ENCODE peak calls at places on chromosome 5, in four cellular contexts. Q, K, N and E are unnamed samples.

GRCh38 chr5:154466671-154467070 is 11.4 kb downstream of the HAND1 start:
- DNase-seq in Q (no peak), K (no peak), N (no peak), E (no peak)

GRCh38 chr5:148385094-148385493 is 1.3 kb downstream of the FBXO38 start:
- DNase-seq in Q (no peak), K (no peak), N (no peak), E (no peak)

GRCh38 chr5:55568629-55569512 is 34.1 kb upstream of the PLPP1 start:
- DNase-seq in Q (no peak), K (no peak), N (no peak), E (no peak)

GRCh38 chr5:115343855-115344254 is 47.4 kb upstream of the CCDC112 start:
- DNase-seq in Q (no peak), K (no peak), N (no peak), E (no peak)

GRCh38 chr5:38456657-38457056 is 99.8 kb downstream of the LIFR start:
- DNase-seq in Q (no peak), K (no peak), N (no peak), E (no peak)

GRCh38 chr5:82911902-82912301 is 165.3 kb downstream of the TMEM167A start:
- DNase-seq in Q (no peak), K (no peak), N (no peak), E (no peak)

GRCh38 chr5:171701138-171701537 is 84.5 kb upstream of the SMIM23 start:
- DNase-seq in Q (no peak), K (no peak), N (no peak), E (no peak)

GRCh38 chr5:556909-557441 is 32.7 kb upstream of the SLC9A3 start:
- DNase-seq in Q (no peak), K (no peak), N (no peak), E (no peak)

GRCh38 chr5:102119252-102119651 is 176.8 kb downstream of the SLCO4C1 start:
- DNase-seq in Q (no peak), K (no peak), N (no peak), E (no peak)

GRCh38 chr5:10607023-10607665 is 43.3 kb downstream of the ANKRD33B start:
- DNase-seq in Q (no peak), K (no peak), N (no peak), E (no peak)

GRCh38 chr5:100430268-100430900 is 104.8 kb upstream of the FAM174A start:
- DNase-seq in Q (no peak), K (peak; percentile 18), N (no peak), E (no peak)

GRCh38 chr5:10826971-10827370 is 65.9 kb upstream of the DAP start:
- DNase-seq in Q (no peak), K (no peak), N (no peak), E (no peak)

GRCh38 chr5:176870110-176870591 is 29.0 kb downstream of the HK3 start:
- DNase-seq in Q (no peak), K (no peak), N (peak; percentile 21), E (peak; percentile 67)

GRCh38 chr5:126186210-126186609 is 237.0 kb upstream of the GRAMD2B start:
- DNase-seq in Q (no peak), K (no peak), N (no peak), E (no peak)

GRCh38 chr5:127068771-127069330 is 4.5 kb downstream of the C5orf63 start:
- DNase-seq in Q (no peak), K (no peak), N (no peak), E (no peak)

GRCh38 chr5:133487093-133487492 is 125.2 kb downstream of the FSTL4 start:
- DNase-seq in Q (no peak), K (no peak), N (no peak), E (no peak)

GRCh38 chr5:36199620-36200019 is 42.1 kb downstream of the NADK2 start:
- DNase-seq in Q (no peak), K (no peak), N (no peak), E (no peak)

GRCh38 chr5:178305801-178306200 is 73.2 kb upstream of the PHYKPL start:
- DNase-seq in Q (no peak), K (no peak), N (no peak), E (no peak)

GRCh38 chr5:41408676-41409443 is 101.5 kb downstream of the PLCXD3 start:
- DNase-seq in Q (no peak), K (no peak), N (no peak), E (no peak)

GRCh38 chr5:35470866-35471265 is 146.8 kb upstream of the SPEF2 start:
- DNase-seq in Q (no peak), K (no peak), N (no peak), E (no peak)

GRCh38 chr5:110757118-110757729 is 18.4 kb downstream of the SLC25A46 start:
- DNase-seq in Q (no peak), K (peak; percentile 18), N (no peak), E (no peak)

GRCh38 chr5:81817086-81817485 is 66.2 kb upstream of the SSBP2 start:
- DNase-seq in Q (no peak), K (no peak), N (no peak), E (no peak)

GRCh38 chr5:154970759-154971158 is 29.9 kb downstream of the MRPL22 start:
- DNase-seq in Q (no peak), K (no peak), N (no peak), E (no peak)

GRCh38 chr5:37685816-37686215 is 154.0 kb downstream of the GDNF start:
- DNase-seq in Q (no peak), K (no peak), N (no peak), E (no peak)

GRCh38 chr5:146338774-146339714 is at the start of gene POU4F3:
- DNase-seq in Q (no peak), K (no peak), N (peak; percentile 68), E (no peak)

GRCh38 chr5:135135530-135136201 is 101.6 kb upstream of the PITX1 start:
- DNase-seq in Q (no peak), K (peak; percentile 76), N (no peak), E (no peak)

GRCh38 chr5:169696621-169697517 is 59.8 kb downstream of the DOCK2 start:
- DNase-seq in Q (no peak), K (no peak), N (no peak), E (no peak)

GRCh38 chr5:174084691-174085154 is 39.2 kb downstream of the NSG2 start:
- DNase-seq in Q (no peak), K (no peak), N (no peak), E (no peak)

GRCh38 chr5:32627219-32627880 is 42.0 kb downstream of the SUB1 start:
- DNase-seq in Q (no peak), K (no peak), N (no peak), E (no peak)